ENCODE peak calls at places on chromosomes 6 and 20, in seven cellular contexts. C is adrenal gland, K is mammary epithelial cell, O is aorta, Z is right cardiac atrium, S is uterus, F is Panc1. U is an unnamed sample.

GRCh38 chr6:26342106-26342999 is 22.6 kb upstream of the BTN3A2 start:
- DNase-seq in C (no peak), K (no peak), O (no peak), Z (no peak), S (no peak), F (no peak), U (no peak)

GRCh38 chr20:37880726-37881591 is 22.0 kb upstream of the VSTM2L start:
- DNase-seq in C (no peak), K (no peak), O (no peak), Z (peak; percentile 82), S (no peak), F (no peak), U (no peak)

GRCh38 chr6:154661751-154662150 is 71.5 kb upstream of the SCAF8 start:
- DNase-seq in C (no peak), K (no peak), O (no peak), Z (no peak), S (no peak), F (no peak), U (no peak)

GRCh38 chr6:5860849-5861248 is 145.9 kb downstream of the NRN1 start:
- DNase-seq in C (no peak), K (no peak), O (no peak), Z (no peak), S (no peak), F (no peak), U (no peak)

GRCh38 chr6:136103763-136104311 is 146.3 kb downstream of the MTFR2 start:
- DNase-seq in C (peak; percentile 36), K (no peak), O (no peak), Z (peak; percentile 45), S (peak; percentile 55), F (no peak), U (no peak)

GRCh38 chr20:41499064-41499463 is 119.1 kb downstream of the CHD6 start:
- DNase-seq in C (no peak), K (no peak), O (no peak), Z (no peak), S (no peak), F (no peak), U (no peak)

GRCh38 chr6:137677714-137678113 is 183.5 kb upstream of the OLIG3 start:
- DNase-seq in C (peak; percentile 35), K (no peak), O (no peak), Z (peak; percentile 27), S (no peak), F (no peak), U (no peak)

GRCh38 chr20:47429409-47429808 is 72.3 kb upstream of the NCOA3 start:
- DNase-seq in C (no peak), K (no peak), O (no peak), Z (no peak), S (no peak), F (no peak), U (no peak)

GRCh38 chr20:62212309-62212708 is 7.8 kb downstream of the HRH3 start:
- DNase-seq in C (no peak), K (no peak), O (no peak), Z (no peak), S (no peak), F (no peak), U (no peak)

GRCh38 chr6:142167472-142167871 is 20.4 kb downstream of the VTA1 start:
- DNase-seq in C (no peak), K (no peak), O (no peak), Z (no peak), S (no peak), F (no peak), U (no peak)

GRCh38 chr6:143805832-143806281 is 37.3 kb upstream of the LTV1 start:
- DNase-seq in C (no peak), K (no peak), O (no peak), Z (no peak), S (no peak), F (no peak), U (no peak)

GRCh38 chr6:15606347-15606746 is 56.5 kb downstream of the DTNBP1 start:
- DNase-seq in C (no peak), K (no peak), O (no peak), Z (no peak), S (no peak), F (no peak), U (no peak)

GRCh38 chr20:44576297-44576696 is 6.1 kb upstream of the PKIG start:
- DNase-seq in C (no peak), K (no peak), O (no peak), Z (no peak), S (no peak), F (no peak), U (no peak)

GRCh38 chr6:37625591-37626374 is 71.9 kb downstream of the MDGA1 start:
- DNase-seq in C (no peak), K (no peak), O (no peak), Z (no peak), S (no peak), F (no peak), U (no peak)

GRCh38 chr6:170172406-170172805 is 118.5 kb downstream of the DLL1 start:
- DNase-seq in C (peak; percentile 0), K (no peak), O (peak; percentile 23), Z (no peak), S (no peak), F (no peak), U (no peak)

GRCh38 chr20:59469266-59470252 is 134.8 kb upstream of the PHACTR3 start:
- DNase-seq in C (no peak), K (no peak), O (no peak), Z (no peak), S (no peak), F (no peak), U (no peak)

GRCh38 chr6:114108119-114109002 is 137.4 kb upstream of the HDAC2 start:
- DNase-seq in C (peak; percentile 64), K (peak; percentile 65), O (peak; percentile 80), Z (peak; percentile 55), S (peak; percentile 20), F (peak; percentile 33), U (no peak)

GRCh38 chr20:33166533-33167113 is 1.3 kb upstream of the BPIFA2 start:
- DNase-seq in C (no peak), K (no peak), O (no peak), Z (no peak), S (no peak), F (no peak), U (no peak)

GRCh38 chr6:150435832-150436231 is 67.0 kb downstream of the IYD start:
- DNase-seq in C (no peak), K (no peak), O (no peak), Z (no peak), S (no peak), F (no peak), U (no peak)

GRCh38 chr6:108914235-108915022 is 66.2 kb downstream of the ARMC2 start:
- DNase-seq in C (no peak), K (no peak), O (no peak), Z (no peak), S (no peak), F (no peak), U (no peak)

GRCh38 chr6:166308769-166309589 is 787 bp upstream of the PRR18 start:
- DNase-seq in C (no peak), K (no peak), O (no peak), Z (no peak), S (no peak), F (no peak), U (no peak)

GRCh38 chr20:47652301-47652700 is 133.0 kb downstream of the SULF2 start:
- DNase-seq in C (no peak), K (no peak), O (no peak), Z (no peak), S (no peak), F (no peak), U (no peak)

GRCh38 chr6:27720607-27721580 is 191.3 kb downstream of the OR2B2 start:
- DNase-seq in C (no peak), K (peak; percentile 73), O (no peak), Z (no peak), S (no peak), F (peak; percentile 94), U (no peak)

GRCh38 chr20:48897298-48898044 is 24.0 kb upstream of the ARFGEF2 start:
- DNase-seq in C (no peak), K (peak; percentile 76), O (no peak), Z (no peak), S (no peak), F (peak; percentile 91), U (no peak)

GRCh38 chr6:35668096-35668495 is 20.6 kb downstream of the FKBP5 start:
- DNase-seq in C (no peak), K (no peak), O (no peak), Z (no peak), S (no peak), F (no peak), U (no peak)
- H3K27ac ChIP-seq in C (no peak overlapping the region), K (peak overlapping the region; percentile 3), O (no peak overlapping the region), Z (no peak overlapping the region), S (no peak overlapping the region), F (peak overlapping the region; percentile 55), U (no peak overlapping the region)

GRCh38 chr20:17533396-17533795 is 2.2 kb upstream of the BFSP1 start:
- DNase-seq in C (no peak), K (peak; percentile 51), O (no peak), Z (no peak), S (no peak), F (no peak), U (no peak)

GRCh38 chr20:17534077-17534476 is 2.9 kb upstream of the BFSP1 start:
- DNase-seq in C (no peak), K (no peak), O (no peak), Z (no peak), S (no peak), F (no peak), U (no peak)

GRCh38 chr20:17537959-17538358 is 6.8 kb upstream of the BFSP1 start:
- DNase-seq in C (no peak), K (no peak), O (no peak), Z (no peak), S (no peak), F (no peak), U (no peak)

GRCh38 chr20:17538517-17539170 is 7.5 kb upstream of the BFSP1 start:
- DNase-seq in C (peak; percentile 67), K (no peak), O (no peak), Z (no peak), S (no peak), F (no peak), U (no peak)

GRCh38 chr20:17536944-17537444 is 5.8 kb upstream of the BFSP1 start:
- DNase-seq in C (peak; percentile 74), K (peak; percentile 66), O (peak; percentile 80), Z (peak; percentile 60), S (peak; percentile 73), F (peak; percentile 82), U (no peak)
- H3K27ac ChIP-seq in C (no peak overlapping the region), K (no peak overlapping the region), O (peak overlapping the region; percentile 32), Z (no peak overlapping the region), S (no peak overlapping the region), F (peak overlapping the region; percentile 76), U (no peak overlapping the region)

GRCh38 chr6:157832250-157832967 is 9.4 kb downstream of the SNX9 start:
- DNase-seq in C (no peak), K (peak; percentile 55), O (no peak), Z (no peak), S (no peak), F (no peak), U (no peak)
- H3K27ac ChIP-seq in C (no peak overlapping the region), K (peak overlapping the region; percentile 89), O (no peak overlapping the region), Z (no peak overlapping the region), S (no peak overlapping the region), F (peak overlapping the region; percentile 64), U (no peak overlapping the region)

GRCh38 chr20:4902788-4903187 is 98.5 kb downstream of the SLC23A2 start:
- DNase-seq in C (no peak), K (no peak), O (no peak), Z (no peak), S (no peak), F (no peak), U (no peak)
- H3K27ac ChIP-seq in C (no peak overlapping the region), K (no peak overlapping the region), O (no peak overlapping the region), Z (no peak overlapping the region), S (no peak overlapping the region), F (no peak overlapping the region), U (no peak overlapping the region)